ENCODE peak calls at places on chromosomes 1 and 21, in four cellular contexts. One of them, this sample, is unnamed.

GRCh38 chr1:56339093-56339492 is 240.3 kb downstream of the PLPP3 start:
- DNase-seq in GM19239: no peak
- DNase-seq in kidney tubule cell: no peak
- DNase-seq in EL: no peak
- DNase-seq in this sample: no peak

GRCh38 chr1:206476058-206476457 is 5.8 kb downstream of the IKBKE start:
- DNase-seq in GM19239: no peak
- DNase-seq in kidney tubule cell: no peak
- DNase-seq in EL: no peak
- DNase-seq in this sample: no peak

GRCh38 chr21:16309250-16309971 is 579.6 kb downstream of the USP25 start:
- DNase-seq in GM19239: no peak
- DNase-seq in kidney tubule cell: no peak
- DNase-seq in EL: no peak
- DNase-seq in this sample: no peak

GRCh38 chr1:40709100-40709801 is 17.7 kb downstream of the NFYC start:
- DNase-seq in kidney tubule cell: peak; percentile 94
- DNase-seq in EL: peak; percentile 95
- DNase-seq in GM19239: peak; percentile 54
- DNase-seq in this sample: peak; percentile 96

GRCh38 chr1:54499097-54500029 is 48.7 kb upstream of the ACOT11 start:
- DNase-seq in EL: peak; percentile 53
- DNase-seq in GM19239: no peak
- DNase-seq in kidney tubule cell: peak; percentile 46
- DNase-seq in this sample: peak; percentile 26

GRCh38 chr1:226872455-226872854 is 2.0 kb downstream of the PSEN2 start:
- DNase-seq in GM19239: no peak
- DNase-seq in EL: no peak
- DNase-seq in kidney tubule cell: no peak
- DNase-seq in this sample: no peak

GRCh38 chr1:33152685-33153432 is 29.0 kb downstream of the TRIM62 start:
- DNase-seq in kidney tubule cell: no peak
- DNase-seq in EL: peak; percentile 49
- DNase-seq in GM19239: no peak
- DNase-seq in this sample: no peak

GRCh38 chr1:16630661-16631247 is 17.4 kb upstream of the NBPF1 start:
- DNase-seq in GM19239: no peak
- DNase-seq in kidney tubule cell: no peak
- DNase-seq in EL: no peak
- DNase-seq in this sample: no peak

GRCh38 chr1:185704181-185704580 is 30.0 kb upstream of the HMCN1 start:
- DNase-seq in GM19239: no peak
- DNase-seq in kidney tubule cell: no peak
- DNase-seq in EL: no peak
- DNase-seq in this sample: no peak

GRCh38 chr1:96698332-96698983 is 23.1 kb upstream of the PTBP2 start:
- DNase-seq in GM19239: no peak
- DNase-seq in EL: no peak
- DNase-seq in kidney tubule cell: peak; percentile 4
- DNase-seq in this sample: peak; percentile 87

GRCh38 chr1:216758182-216758581 is 35.0 kb upstream of the ESRRG start:
- DNase-seq in EL: no peak
- DNase-seq in GM19239: no peak
- DNase-seq in kidney tubule cell: no peak
- DNase-seq in this sample: no peak

GRCh38 chr1:912740-913301 is 10.9 kb upstream of the SAMD11 start:
- DNase-seq in kidney tubule cell: peak; percentile 85
- DNase-seq in GM19239: no peak
- DNase-seq in EL: no peak
- DNase-seq in this sample: no peak

GRCh38 chr1:152926091-152926490 is 17.7 kb downstream of the IVL start:
- DNase-seq in EL: peak; percentile 57
- DNase-seq in kidney tubule cell: peak; percentile 54
- DNase-seq in GM19239: peak; percentile 8
- DNase-seq in this sample: peak; percentile 38

GRCh38 chr1:61182049-61182448 is 99.7 kb downstream of the NFIA start:
- DNase-seq in EL: peak; percentile 52
- DNase-seq in kidney tubule cell: peak; percentile 69
- DNase-seq in GM19239: no peak
- DNase-seq in this sample: peak; percentile 36